ENCODE peak calls at places on chromosomes 13 and 19, in four cellular contexts. One of them, this sample, is unnamed.

GRCh38 chr19:34265221-34265650 is 10.9 kb downstream of the GARRE1 start:
- DNase-seq in WERI-Rb-1: no peak
- DNase-seq in neural progenitor cell: no peak
- DNase-seq in HCT116: no peak
- DNase-seq in this sample: no peak

GRCh38 chr13:31859546-31859945 is 120.2 kb downstream of the RXFP2 start:
- DNase-seq in WERI-Rb-1: no peak
- DNase-seq in neural progenitor cell: no peak
- DNase-seq in HCT116: no peak
- DNase-seq in this sample: no peak

GRCh38 chr13:100044936-100045335 is 44.0 kb upstream of the PCCA start:
- DNase-seq in WERI-Rb-1: no peak
- DNase-seq in neural progenitor cell: no peak
- DNase-seq in HCT116: no peak
- DNase-seq in this sample: peak

GRCh38 chr13:34411881-34412280 is 530.2 kb upstream of the NBEA start:
- DNase-seq in WERI-Rb-1: no peak
- DNase-seq in neural progenitor cell: no peak
- DNase-seq in HCT116: no peak
- DNase-seq in this sample: no peak

GRCh38 chr13:48930933-48931332 is 44.8 kb upstream of the FNDC3A start:
- DNase-seq in WERI-Rb-1: no peak
- DNase-seq in neural progenitor cell: no peak
- DNase-seq in HCT116: no peak
- DNase-seq in this sample: no peak

GRCh38 chr13:27171244-27171829 is at the start of gene USP12:
- DNase-seq in WERI-Rb-1: peak
- DNase-seq in neural progenitor cell: no peak
- DNase-seq in HCT116: no peak
- DNase-seq in this sample: peak

GRCh38 chr19:33062902-33063301 is 1.8 kb downstream of the RHPN2 start:
- DNase-seq in WERI-Rb-1: no peak
- DNase-seq in neural progenitor cell: no peak
- DNase-seq in HCT116: no peak
- DNase-seq in this sample: no peak

GRCh38 chr13:108924154-108924940 is 294.9 kb downstream of the MYO16 start:
- DNase-seq in WERI-Rb-1: no peak
- DNase-seq in neural progenitor cell: no peak
- DNase-seq in HCT116: no peak
- DNase-seq in this sample: no peak

GRCh38 chr19:18049390-18049789 is 37.3 kb downstream of the IL12RB1 start:
- DNase-seq in WERI-Rb-1: no peak
- DNase-seq in neural progenitor cell: no peak
- DNase-seq in HCT116: no peak
- DNase-seq in this sample: no peak

GRCh38 chr19:13002970-13003540 is 7.8 kb downstream of the NFIX start:
- DNase-seq in WERI-Rb-1: no peak
- DNase-seq in neural progenitor cell: no peak
- DNase-seq in HCT116: no peak
- DNase-seq in this sample: no peak

GRCh38 chr19:38907227-38907626 is 4.8 kb downstream of the CCER2 start:
- DNase-seq in WERI-Rb-1: no peak
- DNase-seq in neural progenitor cell: no peak
- DNase-seq in HCT116: no peak
- DNase-seq in this sample: no peak

GRCh38 chr19:38218204-38218603 is 5.8 kb downstream of the DPF1 start:
- DNase-seq in WERI-Rb-1: no peak
- DNase-seq in neural progenitor cell: no peak
- DNase-seq in HCT116: no peak
- DNase-seq in this sample: no peak

GRCh38 chr13:97043302-97043701 is 49.0 kb upstream of the OXGR1 start:
- DNase-seq in WERI-Rb-1: no peak
- DNase-seq in neural progenitor cell: no peak
- DNase-seq in HCT116: no peak
- DNase-seq in this sample: no peak

GRCh38 chr19:58157045-58157728 is 6.6 kb upstream of the ZNF329 start:
- DNase-seq in WERI-Rb-1: no peak
- DNase-seq in neural progenitor cell: no peak
- DNase-seq in HCT116: no peak
- DNase-seq in this sample: no peak

GRCh38 chr13:94007072-94007471 is 472.4 kb downstream of the DCT start:
- DNase-seq in WERI-Rb-1: no peak
- DNase-seq in neural progenitor cell: no peak
- DNase-seq in HCT116: no peak
- DNase-seq in this sample: no peak

GRCh38 chr19:16875584-16876555 is 12.9 kb upstream of the F2RL3 start:
- DNase-seq in WERI-Rb-1: no peak
- DNase-seq in neural progenitor cell: no peak
- DNase-seq in HCT116: no peak
- DNase-seq in this sample: no peak

GRCh38 chr19:17448190-17448967 is at the start of gene TMEM221:
- DNase-seq in WERI-Rb-1: no peak
- DNase-seq in neural progenitor cell: peak
- DNase-seq in HCT116: no peak
- DNase-seq in this sample: no peak

GRCh38 chr13:21799671-21800070 is 128.8 kb downstream of the FGF9 start:
- DNase-seq in WERI-Rb-1: no peak
- DNase-seq in neural progenitor cell: no peak
- DNase-seq in HCT116: no peak
- DNase-seq in this sample: no peak

GRCh38 chr19:31676271-31677004 is 327.2 kb upstream of the TSHZ3 start:
- DNase-seq in WERI-Rb-1: peak
- DNase-seq in neural progenitor cell: peak
- DNase-seq in HCT116: no peak
- DNase-seq in this sample: no peak

GRCh38 chr13:72960541-72960940 is 98.3 kb upstream of the KLF5 start:
- DNase-seq in WERI-Rb-1: no peak
- DNase-seq in neural progenitor cell: no peak
- DNase-seq in HCT116: no peak
- DNase-seq in this sample: no peak

GRCh38 chr13:18947376-18947977 is 234.1 kb downstream of the TUBA3C start:
- DNase-seq in WERI-Rb-1: no peak
- DNase-seq in neural progenitor cell: no peak
- DNase-seq in HCT116: no peak
- DNase-seq in this sample: no peak

GRCh38 chr13:97279913-97280312 is 57.8 kb downstream of the MBNL2 start:
- DNase-seq in WERI-Rb-1: no peak
- DNase-seq in neural progenitor cell: no peak
- DNase-seq in HCT116: no peak
- DNase-seq in this sample: no peak

GRCh38 chr19:39969681-39970423 is 1.1 kb upstream of the PSMC4 start:
- DNase-seq in WERI-Rb-1: no peak
- DNase-seq in neural progenitor cell: no peak
- DNase-seq in HCT116: no peak
- DNase-seq in this sample: no peak

GRCh38 chr19:35451278-35452096 is 3.4 kb downstream of the FFAR2 start:
- DNase-seq in WERI-Rb-1: no peak
- DNase-seq in neural progenitor cell: no peak
- DNase-seq in HCT116: no peak
- DNase-seq in this sample: no peak

DNA sequence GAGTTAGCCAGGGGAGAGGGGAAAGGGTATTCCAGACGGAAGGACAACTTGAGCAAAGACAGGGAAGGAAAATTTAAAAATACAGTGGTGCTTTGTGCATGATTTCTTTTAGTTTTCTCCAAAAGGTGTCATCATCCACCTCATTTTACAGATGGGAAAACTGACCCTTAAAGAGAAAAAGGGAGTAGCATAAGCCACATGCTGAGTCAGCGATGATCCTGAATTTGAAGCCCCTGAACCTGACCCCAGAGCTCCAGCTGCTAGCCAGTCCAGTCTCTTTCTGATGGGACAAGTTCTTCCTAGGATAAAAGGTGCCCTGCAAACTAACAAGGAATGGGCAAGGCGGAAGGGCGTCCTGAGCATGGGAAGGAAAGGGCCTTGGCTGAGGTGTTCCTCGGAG is 10.3 kb downstream of the CABP5 start:
- DNase-seq in WERI-Rb-1: no peak
- DNase-seq in neural progenitor cell: no peak
- DNase-seq in HCT116: no peak
- DNase-seq in this sample: no peak
- H3K27ac ChIP-seq in WERI-Rb-1: no peak
- H3K27ac ChIP-seq in neural progenitor cell: no peak
- H3K27ac ChIP-seq in HCT116: no peak
- H3K27ac ChIP-seq in this sample: no peak

GRCh38 chr13:47846886-47847285 is 154.2 kb downstream of the SUCLA2 start:
- DNase-seq in WERI-Rb-1: no peak
- DNase-seq in neural progenitor cell: no peak
- DNase-seq in HCT116: no peak
- DNase-seq in this sample: no peak
- H3K4me3 ChIP-seq in WERI-Rb-1: no peak
- H3K4me3 ChIP-seq in neural progenitor cell: no peak
- H3K4me3 ChIP-seq in HCT116: no peak
- H3K4me3 ChIP-seq in this sample: no peak

GRCh38 chr13:110501188-110501587 is 60.3 kb downstream of the RAB20 start:
- DNase-seq in WERI-Rb-1: no peak
- DNase-seq in neural progenitor cell: no peak
- DNase-seq in HCT116: no peak
- DNase-seq in this sample: no peak

GRCh38 chr13:110503979-110504499 is 57.5 kb downstream of the RAB20 start:
- DNase-seq in WERI-Rb-1: no peak
- DNase-seq in neural progenitor cell: no peak
- DNase-seq in HCT116: no peak
- DNase-seq in this sample: no peak

GRCh38 chr13:110506396-110506795 is 55.1 kb downstream of the RAB20 start:
- DNase-seq in WERI-Rb-1: no peak
- DNase-seq in neural progenitor cell: no peak
- DNase-seq in HCT116: no peak
- DNase-seq in this sample: no peak

GRCh38 chr13:110505594-110505993 is 55.9 kb downstream of the RAB20 start:
- DNase-seq in WERI-Rb-1: no peak
- DNase-seq in neural progenitor cell: no peak
- DNase-seq in HCT116: no peak
- DNase-seq in this sample: no peak

DNA sequence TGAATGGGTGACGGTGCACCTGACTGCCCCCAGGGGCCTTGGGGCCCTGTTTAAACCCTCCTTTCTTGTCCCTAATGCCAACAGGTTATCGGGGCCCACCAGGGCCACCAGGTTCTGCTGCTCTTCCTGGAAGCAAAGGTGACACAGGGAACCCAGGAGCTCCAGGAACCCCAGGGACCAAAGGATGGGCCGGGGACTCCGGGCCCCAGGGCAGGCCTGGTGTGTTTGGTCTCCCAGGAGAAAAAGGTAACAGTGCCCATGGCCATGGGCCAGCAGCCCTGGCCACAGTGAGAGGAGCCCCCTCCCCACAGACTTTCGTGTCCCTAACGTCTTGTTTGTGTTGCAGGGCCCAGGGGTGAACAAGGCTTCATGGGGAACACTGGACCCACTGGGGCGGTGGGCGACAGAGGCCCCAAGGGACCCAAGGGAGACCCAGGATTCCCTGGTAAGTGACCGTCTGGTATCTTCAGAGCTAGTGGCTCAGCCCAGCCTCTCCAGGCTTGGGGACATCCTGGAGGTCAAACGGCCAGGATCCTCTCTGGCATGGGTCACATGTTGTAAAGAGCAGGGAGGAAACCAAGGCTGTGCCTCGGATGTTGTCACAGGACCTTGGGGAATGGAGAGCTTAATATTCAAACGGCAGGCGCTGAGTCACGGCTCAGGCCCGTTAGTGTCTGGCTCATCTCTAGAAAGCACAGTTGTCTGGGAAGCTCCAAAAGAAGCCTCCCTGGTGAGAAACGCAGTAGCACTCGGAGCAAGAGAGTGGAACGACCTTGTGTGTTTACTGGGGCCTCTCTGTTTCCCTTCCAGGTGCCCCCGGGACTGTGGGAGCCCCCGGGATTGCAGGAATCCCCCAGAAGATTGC is 58.3 kb downstream of the RAB20 start:
- DNase-seq in WERI-Rb-1: no peak
- DNase-seq in neural progenitor cell: no peak
- DNase-seq in HCT116: no peak
- DNase-seq in this sample: peak
- H3K27ac ChIP-seq in WERI-Rb-1: no peak
- H3K27ac ChIP-seq in neural progenitor cell: no peak
- H3K27ac ChIP-seq in HCT116: no peak
- H3K27ac ChIP-seq in this sample: peak

GRCh38 chr13:30113983-30114491 is 193.3 kb downstream of the KATNAL1 start:
- DNase-seq in WERI-Rb-1: peak
- DNase-seq in neural progenitor cell: peak
- DNase-seq in HCT116: no peak
- DNase-seq in this sample: no peak
- H3K4me3 ChIP-seq in WERI-Rb-1: peak
- H3K4me3 ChIP-seq in neural progenitor cell: peak
- H3K4me3 ChIP-seq in HCT116: peak
- H3K4me3 ChIP-seq in this sample: no peak

This sample was measured in SJSA1.